ENCODE peak calls at places on chromosome 7, in six cellular contexts. F, Q, S, R, D and E are unnamed samples.

GRCh38 chr7:107166702-107167426 is 1.9 kb upstream of the HBP1 start:
- DNase-seq in S (no peak), Q (no peak), F (no peak), R (no peak), D (no peak), E (no peak)

GRCh38 chr7:136399378-136399777 is 422.2 kb upstream of the MTPN start:
- DNase-seq in F (no peak), S (no peak), R (no peak), D (no peak), Q (no peak), E (no peak)

GRCh38 chr7:32586291-32587221 is 91.3 kb downstream of the AVL9 start:
- DNase-seq in R (no peak), S (no peak), Q (no peak), D (no peak), F (no peak), E (no peak)

GRCh38 chr7:50954716-50955115 is 172.0 kb upstream of the GRB10 start:
- DNase-seq in F (no peak), R (no peak), D (no peak), Q (no peak), S (no peak), E (no peak)

GRCh38 chr7:90988523-90988922 is 275.7 kb upstream of the FZD1 start:
- DNase-seq in D (no peak), Q (no peak), F (no peak), R (no peak), S (no peak), E (no peak)

GRCh38 chr7:44738031-44738730 is 10.5 kb upstream of the ZMIZ2 start:
- DNase-seq in F (no peak), D (no peak), Q (no peak), S (no peak), R (no peak), E (no peak)

GRCh38 chr7:76108540-76109233 is 60.8 kb downstream of the MDH2 start:
- DNase-seq in Q (no peak), S (peak; percentile 76), R (no peak), D (peak; percentile 78), F (no peak), E (peak; percentile 64)

GRCh38 chr7:108420482-108420908 is 35.7 kb downstream of the NRCAM start:
- DNase-seq in R (no peak), Q (peak; percentile 43), D (no peak), S (no peak), F (no peak), E (no peak)

GRCh38 chr7:94697671-94697994 is 41.7 kb upstream of the SGCE start:
- DNase-seq in F (no peak), Q (no peak), R (no peak), D (no peak), S (no peak), E (no peak)

GRCh38 chr7:132548489-132549078 is 27.7 kb downstream of the PLXNA4 start:
- DNase-seq in S (no peak), R (no peak), D (no peak), F (no peak), Q (no peak), E (no peak)

GRCh38 chr7:128459394-128459878 is 3.8 kb downstream of the HILPDA start:
- DNase-seq in D (peak; percentile 57), Q (no peak), R (peak; percentile 59), S (peak; percentile 71), F (peak; percentile 64), E (peak; percentile 43)